ENCODE peak calls at places on chromosomes 4 and X, in seven cellular contexts. L is uterus; F is effector memory CD4-positive, alpha-beta T cell; V is thoracic aorta; U is cardiac muscle cell; T is ovary; E is endodermal cell. B is an unnamed sample.
A peak's percentile ranks its signal among the peaks of the same experiment; 100 is the strongest.

GRCh38 chr4:186104114-186104894 is at the start of gene FAM149A:
- DNase-seq in T (peak; percentile 51), L (peak; percentile 53), U (peak; percentile 14), V (no peak), E (no peak), F (no peak), B (no peak)

GRCh38 chr4:121226362-121226761 is 62.2 kb upstream of the TNIP3 start:
- DNase-seq in U (no peak), V (no peak), F (no peak), L (no peak), E (no peak), T (no peak), B (no peak)

GRCh38 chr4:163167333-163167626 is 590 bp upstream of the NAF1 start:
- DNase-seq in V (no peak), F (no peak), U (peak; percentile 46), L (no peak), T (no peak), E (no peak), B (no peak)

GRCh38 chr4:18390655-18391369 is 369.3 kb upstream of the LCORL start:
- DNase-seq in F (no peak), T (no peak), V (no peak), E (no peak), L (no peak), U (no peak), B (peak; percentile 42)

GRCh38 chrX:136546369-136546768 is 14.4 kb downstream of the VGLL1 start:
- DNase-seq in E (no peak), V (no peak), T (no peak), U (no peak), F (no peak), L (no peak), B (no peak)

GRCh38 chr4:27716693-27717505 is 856.3 kb downstream of the STIM2 start:
- DNase-seq in V (no peak), L (no peak), E (peak; percentile 65), T (no peak), F (no peak), U (no peak), B (no peak)

GRCh38 chr4:185792384-185793146 is 19.4 kb downstream of the SORBS2 start:
- DNase-seq in F (no peak), U (peak; percentile 95), T (no peak), E (no peak), L (no peak), V (no peak), B (peak; percentile 42)

GRCh38 chr4:7237863-7238262 is 45.5 kb downstream of the SORCS2 start:
- DNase-seq in T (no peak), E (no peak), L (no peak), F (no peak), V (no peak), U (no peak), B (no peak)

GRCh38 chr4:48960988-48961635 is 25.0 kb upstream of the CWH43 start:
- DNase-seq in T (no peak), F (no peak), U (no peak), E (no peak), V (no peak), L (no peak), B (no peak)

GRCh38 chr4:185395255-185395955 is at the start of gene LRP2BP:
- DNase-seq in U (peak; percentile 18), F (no peak), E (no peak), V (no peak), L (no peak), T (no peak), B (no peak)

GRCh38 chr4:134215636-134216340 is 14.2 kb upstream of the PABPC4L start:
- DNase-seq in U (peak; percentile 22), T (no peak), V (no peak), F (no peak), E (no peak), L (no peak), B (no peak)

GRCh38 chr4:1751919-1752283 is 30.6 kb downstream of the TACC3 start:
- DNase-seq in V (no peak), L (no peak), F (no peak), E (no peak), U (no peak), T (no peak), B (no peak)

GRCh38 chrX:18871161-18871880 is 112.6 kb downstream of the PHKA2 start:
- DNase-seq in V (no peak), T (no peak), L (no peak), F (no peak), E (no peak), U (peak; percentile 50), B (no peak)

GRCh38 chr4:152106113-152106763 is 345.4 kb upstream of the GATB start:
- DNase-seq in E (no peak), F (no peak), U (peak; percentile 95), T (peak; percentile 30), L (peak; percentile 53), V (peak; percentile 74), B (peak; percentile 5)

GRCh38 chr4:121307441-121308327 is 73.1 kb downstream of the QRFPR start:
- DNase-seq in T (no peak), E (peak; percentile 75), V (no peak), U (peak; percentile 79), L (no peak), F (peak; percentile 8), B (peak; percentile 17)

GRCh38 chr4:7068279-7068842 is 497 bp upstream of the GRPEL1 start:
- DNase-seq in F (no peak), V (no peak), T (no peak), U (no peak), L (no peak), E (no peak), B (no peak)

GRCh38 chrX:71536285-71536684 is 3.4 kb downstream of the OGT start:
- DNase-seq in L (no peak), T (no peak), V (no peak), E (no peak), F (no peak), U (no peak), B (no peak)

GRCh38 chr4:16289872-16290554 is 63.7 kb upstream of the TAPT1 start:
- DNase-seq in L (no peak), F (no peak), E (no peak), V (no peak), U (peak; percentile 64), T (no peak), B (peak; percentile 58)

GRCh38 chr4:167032876-167033275 is 201.4 kb downstream of the SPOCK3 start:
- DNase-seq in L (no peak), T (no peak), F (no peak), U (peak; percentile 14), E (no peak), V (no peak), B (no peak)

GRCh38 chr4:118889313-118889694 is 650 bp downstream of the SYNPO2 start:
- DNase-seq in L (peak; percentile 37), U (no peak), F (no peak), E (no peak), V (no peak), T (no peak), B (no peak)

GRCh38 chr4:31068257-31069075 is 348.3 kb downstream of the PCDH7 start:
- DNase-seq in U (no peak), V (no peak), L (no peak), T (no peak), E (no peak), F (no peak), B (peak; percentile 39)

GRCh38 chr4:31065086-31065485 is 344.9 kb downstream of the PCDH7 start:
- DNase-seq in E (no peak), F (no peak), V (no peak), T (no peak), L (no peak), U (no peak), B (no peak)

GRCh38 chr4:31071807-31072486 is 351.8 kb downstream of the PCDH7 start:
- DNase-seq in L (no peak), V (no peak), F (no peak), U (peak; percentile 7), E (no peak), T (no peak), B (no peak)

DNA sequence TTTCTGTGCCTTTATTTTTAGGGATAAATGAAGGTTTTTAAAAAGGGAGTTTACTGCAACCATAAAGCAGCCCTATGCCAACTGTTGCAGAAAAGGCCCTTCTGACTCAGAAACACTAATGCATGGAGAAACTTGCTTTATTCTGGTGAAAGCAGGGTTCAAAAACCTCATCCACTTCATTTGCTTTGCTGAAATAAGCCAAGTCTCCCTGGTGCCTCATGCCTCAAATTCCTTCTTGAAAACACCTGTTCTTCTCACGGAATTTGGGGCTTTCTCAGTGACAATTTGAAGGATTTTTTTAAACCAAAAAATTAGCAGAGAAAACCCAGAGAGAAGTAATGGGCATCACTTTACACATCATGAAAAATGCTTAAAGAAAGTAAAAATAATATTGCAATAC is 349.0 kb downstream of the PCDH7 start:
- DNase-seq in U (no peak), E (no peak), L (no peak), T (no peak), V (no peak), F (no peak), B (peak; percentile 68)
- H3K9me3 ChIP-seq in U (no peaks in the 10 kb centered on the region), E (no peaks in the 10 kb centered on the region), L (no peaks in the 10 kb centered on the region), T (no peaks in the 10 kb centered on the region), V (no peaks in the 10 kb centered on the region), F (no peaks in the 10 kb centered on the region), B (no peaks in the 10 kb centered on the region)

GRCh38 chr4:155430895-155431467 is 54.2 kb upstream of the MAP9 start:
- DNase-seq in T (no peak), V (no peak), U (no peak), E (no peak), L (no peak), F (no peak), B (no peak)

GRCh38 chr4:155433636-155434360 is 57.0 kb upstream of the MAP9 start:
- DNase-seq in V (no peak), L (no peak), E (no peak), F (no peak), T (no peak), U (peak; percentile 27), B (no peak)

GRCh38 chr4:155434904-155435303 is 58.1 kb upstream of the MAP9 start:
- DNase-seq in E (no peak), U (peak; percentile 55), T (no peak), F (no peak), V (no peak), L (no peak), B (no peak)
- H3K4me3 ChIP-seq in E (no peak overlapping the region), U (no peak overlapping the region), T (no peak overlapping the region), F (no peak overlapping the region), V (no peak overlapping the region), L (no peak overlapping the region), B (no peak overlapping the region)

GRCh38 chr4:106583108-106583507 is 214.5 kb upstream of the GIMD1 start:
- DNase-seq in F (no peak), T (no peak), E (no peak), V (no peak), U (no peak), L (no peak), B (no peak)
- H3K27ac ChIP-seq in F (no peak overlapping the region), T (no peak overlapping the region), E (no peak overlapping the region), V (no peak overlapping the region), U (no peak overlapping the region), L (no peak overlapping the region), B (no peak overlapping the region)

GRCh38 chrX:81240701-81241100 is 38.8 kb downstream of the SH3BGRL start:
- DNase-seq in L (no peak), E (no peak), T (no peak), U (no peak), F (no peak), V (no peak), B (no peak)
- H3K9me3 ChIP-seq in L (no peaks in the 10 kb centered on the region), E (no peaks in the 10 kb centered on the region), T (peaks cover 6% of the 10 kb centered on the region), U (no peaks in the 10 kb centered on the region), F (no peaks in the 10 kb centered on the region), V (no peaks in the 10 kb centered on the region), B (no peaks in the 10 kb centered on the region)

GRCh38 chrX:13692771-13693231 is 3.9 kb downstream of the RAB9A start:
- DNase-seq in U (no peak), L (no peak), T (no peak), V (no peak), F (no peak), E (no peak), B (no peak)
- H3K4me3 ChIP-seq in U (no peak overlapping the region), L (no peak overlapping the region), T (no peak overlapping the region), V (no peak overlapping the region), F (no peak overlapping the region), E (no peak overlapping the region), B (no peak overlapping the region)

GRCh38 chrX:80489166-80489565 is 68.9 kb downstream of the TENT5D start:
- DNase-seq in L (no peak), T (no peak), E (no peak), V (no peak), F (no peak), U (no peak), B (no peak)
- H3K27ac ChIP-seq in L (no peak overlapping the region), T (no peak overlapping the region), E (no peak overlapping the region), V (no peak overlapping the region), F (no peak overlapping the region), U (no peak overlapping the region), B (no peak overlapping the region)

B was measured in SJCRH30.